ENCODE peak calls at places on chromosomes 13 and 19, in ten cellular contexts. J is mucosa of descending colon; V is cardiac fibroblast; U is fibroblast of pulmonary artery; Q is cardiac muscle cell; F is stomach; M is CD8-positive, alpha-beta T cell; C is epithelial cell of proximal tubule; N is A549; O is astrocyte of the cerebellum. I is an unnamed sample.

GRCh38 chr13:27534108-27534975 is 84.0 kb upstream of the MTIF3 start:
- DNase-seq in C (no peak), Q (no peak), F (no peak), V (no peak), M (no peak), U (no peak), O (no peak), J (no peak), N (no peak), I (no peak)

GRCh38 chr13:106680796-106681482 is 113.0 kb upstream of the ARGLU1 start:
- DNase-seq in C (no peak), N (no peak), U (no peak), O (no peak), F (no peak), M (no peak), Q (no peak), J (no peak), V (no peak), I (no peak)

GRCh38 chr13:97743946-97744345 is 209.5 kb upstream of the IPO5 start:
- DNase-seq in N (no peak), V (peak; percentile 80), O (no peak), U (peak; percentile 63), J (no peak), M (no peak), C (no peak), F (no peak), Q (no peak), I (peak; percentile 33)

GRCh38 chr19:13012690-13013608 is 17.7 kb downstream of the NFIX start:
- DNase-seq in U (peak; percentile 67), M (no peak), Q (no peak), V (peak; percentile 65), J (peak; percentile 79), F (no peak), N (no peak), C (no peak), O (no peak), I (peak; percentile 92)

GRCh38 chr13:45851171-45851889 is at the start of gene SIAH3:
- DNase-seq in C (no peak), V (peak; percentile 16), M (no peak), J (no peak), U (peak; percentile 18), Q (peak; percentile 36), O (peak; percentile 27), F (no peak), N (no peak), I (peak; percentile 11)

GRCh38 chr13:114140131-114140908 is 7.9 kb upstream of the RASA3 start:
- DNase-seq in N (no peak), Q (no peak), C (no peak), O (no peak), M (no peak), U (no peak), F (no peak), J (peak; percentile 74), V (no peak), I (no peak)

GRCh38 chr19:39970424-39970673 is 616 bp upstream of the PSMC4 start:
- DNase-seq in J (no peak), N (no peak), F (no peak), Q (no peak), U (peak; percentile 41), C (no peak), V (no peak), O (no peak), M (no peak), I (no peak)

GRCh38 chr19:32373614-32374295 is 28.3 kb downstream of the ZNF507 start:
- DNase-seq in C (peak; percentile 100), N (peak; percentile 96), O (peak; percentile 94), F (peak; percentile 27), V (peak; percentile 98), U (peak; percentile 99), J (no peak), Q (peak; percentile 29), M (no peak), I (peak; percentile 99)

GRCh38 chr13:92187378-92187989 is 789.1 kb downstream of the GPC5 start:
- DNase-seq in O (peak; percentile 23), C (no peak), V (peak; percentile 63), J (no peak), F (no peak), Q (peak; percentile 52), N (peak; percentile 1), M (no peak), U (peak; percentile 71), I (peak; percentile 34)

GRCh38 chr13:64925284-64925683 is 2304.9 kb downstream of the PCDH9 start:
- DNase-seq in C (no peak), U (peak; percentile 36), V (peak; percentile 20), F (no peak), O (no peak), Q (peak; percentile 64), M (no peak), N (no peak), J (no peak), I (no peak)

GRCh38 chr19:46728208-46728607 is 11.3 kb upstream of the PRKD2 start:
- DNase-seq in C (no peak), U (no peak), V (no peak), F (no peak), Q (no peak), N (no peak), J (no peak), O (no peak), M (no peak), I (no peak)

GRCh38 chr19:44796701-44797115 is 12.2 kb upstream of the BCAM start:
- DNase-seq in O (no peak), F (peak; percentile 69), N (no peak), M (no peak), C (no peak), V (peak; percentile 39), Q (peak; percentile 52), U (peak; percentile 46), J (no peak), I (no peak)

GRCh38 chr19:39372047-39372802 is 18.7 kb downstream of the PAF1 start:
- DNase-seq in O (peak; percentile 96), Q (no peak), U (peak; percentile 98), C (no peak), N (no peak), V (peak; percentile 99), M (no peak), F (peak; percentile 52), J (no peak), I (peak; percentile 93)

GRCh38 chr19:40392894-40393517 is 3.0 kb upstream of the HIPK4 start:
- DNase-seq in Q (no peak), O (no peak), F (peak; percentile 53), M (no peak), N (peak; percentile 81), U (no peak), C (no peak), V (no peak), J (no peak), I (no peak)

GRCh38 chr13:110421696-110422395 is 114.8 kb downstream of the COL4A2 start:
- DNase-seq in O (peak; percentile 96), J (no peak), M (no peak), U (peak; percentile 76), F (no peak), C (no peak), N (no peak), V (peak; percentile 68), Q (no peak), I (peak; percentile 99)

GRCh38 chr13:33138441-33138840 is 122.2 kb downstream of the KL start:
- DNase-seq in F (no peak), Q (no peak), V (no peak), U (no peak), N (no peak), C (no peak), O (no peak), M (no peak), J (no peak), I (no peak)
- H3K4me3 ChIP-seq in F (no peak overlapping the region), Q (no peak overlapping the region), V (no peak overlapping the region), U (no peak overlapping the region), N (no peak overlapping the region), C (no peak overlapping the region), O (no peak overlapping the region), M (no peak overlapping the region), J (no peak overlapping the region), I (no peak overlapping the region)

GRCh38 chr19:16429066-16429758 is 42.6 kb downstream of the EPS15L1 start:
- DNase-seq in V (no peak), M (no peak), Q (no peak), U (no peak), C (no peak), J (no peak), F (peak; percentile 61), N (no peak), O (no peak), I (no peak)
- TF ChIP-seq CTCF in V (no peak), M (no peak), Q (no peak), U (no peak), C (no peak), J (no peak), F (no peak), N (no peak), O (no peak), I (no peak)

GRCh38 chr19:15248648-15249559 is 16.7 kb upstream of the EPHX3 start:
- DNase-seq in J (peak; percentile 77), M (no peak), N (peak; percentile 77), V (peak; percentile 94), Q (no peak), U (peak; percentile 91), F (peak; percentile 76), O (peak; percentile 81), C (no peak), I (peak; percentile 90)

GRCh38 chr19:15249912-15250634 is 17.8 kb upstream of the EPHX3 start:
- DNase-seq in C (no peak), J (no peak), U (peak; percentile 95), M (no peak), N (no peak), O (peak; percentile 78), F (no peak), V (peak; percentile 96), Q (no peak), I (peak; percentile 97)

GRCh38 chr19:15250635-15250993 is 18.4 kb upstream of the EPHX3 start:
- DNase-seq in C (no peak), J (no peak), Q (no peak), O (no peak), N (no peak), F (no peak), U (no peak), M (no peak), V (no peak), I (no peak)

GRCh38 chr19:15248106-15248505 is 15.9 kb upstream of the EPHX3 start:
- DNase-seq in J (no peak), M (no peak), F (no peak), N (no peak), U (no peak), C (no peak), Q (no peak), O (no peak), V (no peak), I (peak; percentile 40)

GRCh38 chr19:15249560-15249874 is 17.3 kb upstream of the EPHX3 start:
- DNase-seq in Q (no peak), J (no peak), N (no peak), V (no peak), M (no peak), C (no peak), O (no peak), U (no peak), F (no peak), I (no peak)
- H3K4me3 ChIP-seq in Q (no peak overlapping the region), J (no peak overlapping the region), N (no peak overlapping the region), V (no peak overlapping the region), M (no peak overlapping the region), C (no peak overlapping the region), O (no peak overlapping the region), U (no peak overlapping the region), F (no peak overlapping the region), I (no peak overlapping the region)

DNA sequence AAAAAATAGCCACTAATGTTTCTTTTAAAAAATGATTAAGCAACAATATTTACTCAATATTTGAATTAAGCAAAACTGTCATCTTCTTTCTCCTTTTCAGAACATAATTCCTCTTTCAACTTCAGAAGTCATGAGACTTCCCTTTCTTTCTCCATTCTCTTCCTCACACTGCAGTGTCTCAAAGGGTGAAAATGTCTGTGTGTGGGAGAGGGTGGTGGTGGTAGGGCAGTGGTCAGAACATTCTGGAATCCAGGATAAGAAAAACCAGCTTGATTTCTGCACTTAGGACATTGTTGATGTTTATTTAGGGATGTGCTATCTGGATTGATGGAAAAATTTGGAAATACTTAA is 126.4 kb downstream of the KCNRG start:
- DNase-seq in O (no peak), M (no peak), C (no peak), U (no peak), Q (no peak), N (no peak), V (no peak), J (no peak), F (no peak), I (no peak)
- TF ChIP-seq CTCF in O (no peak), M (no peak), C (no peak), U (no peak), Q (no peak), N (no peak), V (no peak), J (no peak), F (no peak), I (no peak)

I was measured in fibroblast of villous mesenchyme.